ENCODE peak calls at places on chromosomes 16 and 17, in five cellular contexts. One of them, this sample, is unnamed.

GRCh38 chr16:71360378-71360777 is 1.9 kb downstream of the CALB2 start:
- DNase-seq in cardiac fibroblast: peak
- DNase-seq in activated B cell treated with CpG ODN at 0.5 μM for 24 hours: no peak
- DNase-seq in CD4-positive, alpha-beta T cell: no peak
- DNase-seq in posterior cingulate gyrus: no peak
- DNase-seq in this sample: peak

GRCh38 chr16:80824623-80825364 is 20.4 kb upstream of the CDYL2 start:
- DNase-seq in CD4-positive, alpha-beta T cell: peak
- DNase-seq in cardiac fibroblast: peak
- DNase-seq in activated B cell treated with CpG ODN at 0.5 μM for 24 hours: no peak
- DNase-seq in posterior cingulate gyrus: no peak
- DNase-seq in this sample: peak

GRCh38 chr16:73036074-73036826 is 11.7 kb downstream of the ZFHX3 start:
- DNase-seq in activated B cell treated with CpG ODN at 0.5 μM for 24 hours: no peak
- DNase-seq in CD4-positive, alpha-beta T cell: no peak
- DNase-seq in cardiac fibroblast: no peak
- DNase-seq in posterior cingulate gyrus: no peak
- DNase-seq in this sample: no peak

GRCh38 chr17:37466471-37466870 is 23.2 kb upstream of the DUSP14 start:
- DNase-seq in posterior cingulate gyrus: no peak
- DNase-seq in activated B cell treated with CpG ODN at 0.5 μM for 24 hours: no peak
- DNase-seq in CD4-positive, alpha-beta T cell: no peak
- DNase-seq in cardiac fibroblast: no peak
- DNase-seq in this sample: no peak

GRCh38 chr16:4911831-4912422 is 25.0 kb downstream of the PPL start:
- DNase-seq in cardiac fibroblast: peak
- DNase-seq in CD4-positive, alpha-beta T cell: no peak
- DNase-seq in activated B cell treated with CpG ODN at 0.5 μM for 24 hours: no peak
- DNase-seq in posterior cingulate gyrus: no peak
- DNase-seq in this sample: peak

GRCh38 chr17:3944485-3945388 is 19.5 kb downstream of the ATP2A3 start:
- DNase-seq in posterior cingulate gyrus: peak
- DNase-seq in activated B cell treated with CpG ODN at 0.5 μM for 24 hours: peak
- DNase-seq in CD4-positive, alpha-beta T cell: peak
- DNase-seq in cardiac fibroblast: peak
- DNase-seq in this sample: no peak

GRCh38 chr16:78605548-78606097 is 506.2 kb downstream of the WWOX start:
- DNase-seq in activated B cell treated with CpG ODN at 0.5 μM for 24 hours: no peak
- DNase-seq in posterior cingulate gyrus: no peak
- DNase-seq in cardiac fibroblast: no peak
- DNase-seq in CD4-positive, alpha-beta T cell: no peak
- DNase-seq in this sample: no peak

GRCh38 chr16:84144301-84144858 is 597 bp downstream of the HSDL1 start:
- DNase-seq in posterior cingulate gyrus: peak
- DNase-seq in activated B cell treated with CpG ODN at 0.5 μM for 24 hours: peak
- DNase-seq in cardiac fibroblast: peak
- DNase-seq in CD4-positive, alpha-beta T cell: peak
- DNase-seq in this sample: no peak

GRCh38 chr17:79629548-79630049 is 18.7 kb upstream of the RBFOX3 start:
- DNase-seq in posterior cingulate gyrus: no peak
- DNase-seq in CD4-positive, alpha-beta T cell: no peak
- DNase-seq in cardiac fibroblast: no peak
- DNase-seq in activated B cell treated with CpG ODN at 0.5 μM for 24 hours: no peak
- DNase-seq in this sample: no peak

GRCh38 chr17:59756236-59756818 is 48.9 kb downstream of the VMP1 start:
- DNase-seq in posterior cingulate gyrus: no peak
- DNase-seq in CD4-positive, alpha-beta T cell: no peak
- DNase-seq in activated B cell treated with CpG ODN at 0.5 μM for 24 hours: no peak
- DNase-seq in cardiac fibroblast: peak
- DNase-seq in this sample: peak

GRCh38 chr17:16872836-16873653 is 98.9 kb downstream of the TNFRSF13B start:
- DNase-seq in CD4-positive, alpha-beta T cell: peak
- DNase-seq in activated B cell treated with CpG ODN at 0.5 μM for 24 hours: peak
- DNase-seq in cardiac fibroblast: peak
- DNase-seq in posterior cingulate gyrus: no peak
- DNase-seq in this sample: peak

GRCh38 chr17:17904171-17905035 is 67.6 kb upstream of the SREBF1 start:
- DNase-seq in CD4-positive, alpha-beta T cell: no peak
- DNase-seq in posterior cingulate gyrus: no peak
- DNase-seq in activated B cell treated with CpG ODN at 0.5 μM for 24 hours: no peak
- DNase-seq in cardiac fibroblast: peak
- DNase-seq in this sample: peak

GRCh38 chr16:26643519-26643918 is 423.2 kb upstream of the C16orf82 start:
- DNase-seq in CD4-positive, alpha-beta T cell: no peak
- DNase-seq in posterior cingulate gyrus: no peak
- DNase-seq in cardiac fibroblast: no peak
- DNase-seq in activated B cell treated with CpG ODN at 0.5 μM for 24 hours: no peak
- DNase-seq in this sample: no peak

GRCh38 chr17:27326585-27326984 is 32.7 kb downstream of the WSB1 start:
- DNase-seq in cardiac fibroblast: no peak
- DNase-seq in activated B cell treated with CpG ODN at 0.5 μM for 24 hours: no peak
- DNase-seq in CD4-positive, alpha-beta T cell: no peak
- DNase-seq in posterior cingulate gyrus: no peak
- DNase-seq in this sample: no peak